ENCODE peak calls at places on chromosome 17, in four cellular contexts. S is T-helper 17 cell, Z is hypothalamus, Q is NCI-H2029 treated with DMSO at 0.1 percent for 48 hours. W is an unnamed sample.

GRCh38 chr17:59435238-59435637 is 103.8 kb downstream of the YPEL2 start:
- DNase-seq in Z (no peak), Q (no peak), S (no peak), W (no peak)

GRCh38 chr17:2869604-2870003 is 73.4 kb downstream of the RAP1GAP2 start:
- DNase-seq in Z (no peak), Q (no peak), S (no peak), W (no peak)

GRCh38 chr17:64920026-64920418 is 744 bp upstream of the LRRC37A3 start:
- DNase-seq in Q (no peak), S (no peak), Z (no peak), W (no peak)

GRCh38 chr17:34199932-34200534 is 55.1 kb upstream of the CCL2 start:
- DNase-seq in Q (peak; percentile 66), S (peak; percentile 23), Z (peak; percentile 35), W (peak; percentile 73)

GRCh38 chr17:31581022-31581483 is 189.6 kb downstream of the RAB11FIP4 start:
- DNase-seq in S (no peak), Q (peak; percentile 82), Z (peak; percentile 82), W (peak; percentile 59)

GRCh38 chr17:38750312-38751121 is 2.0 kb upstream of the PSMB3 start:
- DNase-seq in Z (no peak), S (no peak), Q (peak; percentile 54), W (no peak)

GRCh38 chr17:40071720-40072480 is 9.1 kb downstream of the THRA start:
- DNase-seq in S (no peak), Q (peak; percentile 93), Z (peak; percentile 92), W (peak; percentile 89)

GRCh38 chr17:19371259-19372003 is 6.9 kb upstream of the MAPK7 start:
- DNase-seq in S (no peak), Q (no peak), Z (no peak), W (no peak)

GRCh38 chr17:43034623-43035293 is 9.7 kb downstream of the RND2 start:
- DNase-seq in S (no peak), Q (no peak), Z (no peak), W (no peak)

GRCh38 chr17:58271532-58271931 is 9.2 kb downstream of the MPO start:
- DNase-seq in Z (no peak), Q (no peak), S (no peak), W (no peak)

GRCh38 chr17:16933317-16934132 is 38.4 kb downstream of the TNFRSF13B start:
- DNase-seq in S (no peak), Q (no peak), Z (no peak), W (no peak)

GRCh38 chr17:41785091-41785875 is 1.2 kb downstream of the JUP start:
- DNase-seq in Q (no peak), Z (no peak), S (no peak), W (peak; percentile 44)

GRCh38 chr17:51120357-51120738 is 320 bp downstream of the SPAG9 start:
- DNase-seq in Z (peak; percentile 67), S (peak; percentile 36), Q (no peak), W (peak; percentile 60)

GRCh38 chr17:35801583-35802224 is 6.3 kb upstream of the MMP28 start:
- DNase-seq in Z (peak; percentile 58), S (no peak), Q (peak; percentile 81), W (peak; percentile 81)

GRCh38 chr17:14805348-14805747 is 459.8 kb downstream of the PMP22 start:
- DNase-seq in Z (no peak), Q (no peak), S (no peak), W (no peak)

GRCh38 chr17:28819582-28819981 is 23.0 kb downstream of the FAM222B start:
- DNase-seq in Z (no peak), Q (no peak), S (no peak), W (no peak)

GRCh38 chr17:66634193-66634592 is 200.7 kb upstream of the CACNG5 start:
- DNase-seq in Z (no peak), Q (no peak), S (no peak), W (no peak)

GRCh38 chr17:62064791-62065563 is at the start of gene MED13:
- DNase-seq in S (peak; percentile 63), Q (no peak), Z (peak; percentile 48), W (peak; percentile 71)

GRCh38 chr17:74960739-74961342 is 11.7 kb downstream of the HID1 start:
- DNase-seq in S (peak; percentile 20), Z (no peak), Q (no peak), W (peak; percentile 57)

GRCh38 chr17:73770115-73770848 is 126.0 kb upstream of the SDK2 start:
- DNase-seq in Q (peak; percentile 61), Z (peak; percentile 84), S (no peak), W (peak; percentile 74)

GRCh38 chr17:35341465-35341992 is 31.9 kb downstream of the SLFN11 start:
- DNase-seq in Q (no peak), S (no peak), Z (no peak), W (no peak)

GRCh38 chr17:81931557-81932332 is 4.2 kb upstream of the MAFG start:
- DNase-seq in Q (peak; percentile 12), Z (no peak), S (no peak), W (no peak)

GRCh38 chr17:28416703-28417311 is 10.8 kb upstream of the SLC46A1 start:
- DNase-seq in Q (peak; percentile 50), Z (no peak), S (no peak), W (peak; percentile 68)

W was measured in transverse colon.